ENCODE peak calls at places on chromosomes 12 and 14, in seven cellular contexts. Y is progenitor cell of endocrine pancreas, J is A549, M is GM06990, F is fibroblast of the aortic adventitia, G is mesothelial cell of epicardium, N is chondrocyte. K is an unnamed sample.

GRCh38 chr12:39852346-39852745 is 232.7 kb upstream of the ABCD2 start:
- DNase-seq in Y (no peak), M (no peak), F (no peak), N (no peak), G (no peak), J (no peak), K (no peak)

GRCh38 chr14:61380984-61381383 is 59.6 kb downstream of the PRKCH start:
- DNase-seq in M (no peak), F (no peak), Y (no peak), G (no peak), N (no peak), J (no peak), K (no peak)

GRCh38 chr12:54417712-54418440 is 1.2 kb downstream of the ITGA5 start:
- DNase-seq in G (no peak), Y (no peak), J (no peak), M (no peak), F (no peak), N (no peak), K (peak)

GRCh38 chr14:93749081-93749430 is 39.2 kb downstream of the PRIMA1 start:
- DNase-seq in F (no peak), Y (no peak), J (no peak), M (no peak), G (no peak), N (no peak), K (no peak)

GRCh38 chr12:7723926-7724325 is 12.7 kb downstream of the DPPA3 start:
- DNase-seq in F (no peak), Y (no peak), N (peak), G (no peak), M (no peak), J (no peak), K (no peak)

GRCh38 chr12:43835656-43836454 is at the start of gene TMEM117:
- DNase-seq in Y (peak), J (peak), N (peak), G (peak), F (peak), M (peak), K (peak)

GRCh38 chr12:15268927-15269552 is 47.8 kb upstream of the RERG start:
- DNase-seq in G (no peak), Y (peak), M (peak), F (peak), N (no peak), J (peak), K (peak)

GRCh38 chr12:105822131-105823103 is 316.3 kb downstream of the NUAK1 start:
- DNase-seq in M (no peak), J (no peak), G (no peak), N (no peak), Y (no peak), F (no peak), K (no peak)

GRCh38 chr14:68951051-68951797 is 27.9 kb downstream of the ACTN1 start:
- DNase-seq in Y (no peak), M (no peak), G (no peak), J (peak), F (peak), N (peak), K (no peak)

GRCh38 chr12:81170072-81170471 is 92.2 kb downstream of the ACSS3 start:
- DNase-seq in N (no peak), Y (no peak), J (no peak), G (no peak), M (no peak), F (peak), K (no peak)

GRCh38 chr12:3543826-3544225 is 52.8 kb downstream of the PRMT8 start:
- DNase-seq in J (no peak), Y (no peak), N (no peak), G (no peak), M (no peak), F (no peak), K (no peak)

GRCh38 chr14:68246074-68246980 is 426.7 kb downstream of the RAD51B start:
- DNase-seq in J (no peak), M (no peak), Y (no peak), F (peak), G (no peak), N (no peak), K (no peak)

GRCh38 chr12:132708150-132708549 is 2.5 kb upstream of the PGAM5 start:
- DNase-seq in G (no peak), Y (no peak), J (no peak), M (no peak), F (no peak), N (no peak), K (no peak)

GRCh38 chr12:65663648-65664047 is 160.6 kb upstream of the HMGA2 start:
- DNase-seq in F (no peak), N (no peak), M (no peak), Y (no peak), J (no peak), G (no peak), K (no peak)

GRCh38 chr12:113114447-113115178 is 20.9 kb downstream of the RASAL1 start:
- DNase-seq in J (no peak), N (no peak), Y (no peak), M (no peak), G (no peak), F (no peak), K (no peak)

GRCh38 chr14:85466678-85467077 is 63.3 kb upstream of the FLRT2 start:
- DNase-seq in M (no peak), J (no peak), N (no peak), F (peak), G (no peak), Y (no peak), K (no peak)

GRCh38 chr14:54438703-54439102 is 2.5 kb downstream of the CNIH1 start:
- DNase-seq in M (no peak), N (no peak), G (no peak), J (no peak), F (no peak), Y (no peak), K (no peak)

GRCh38 chr12:101594700-101595099 is at the start of gene MYBPC1:
- DNase-seq in M (no peak), G (no peak), N (no peak), Y (no peak), F (no peak), J (peak), K (no peak)

GRCh38 chr14:101888182-101888581 is 76.2 kb upstream of the DYNC1H1 start:
- DNase-seq in M (no peak), Y (no peak), G (no peak), N (no peak), J (no peak), F (no peak), K (no peak)

GRCh38 chr12:105469182-105469581 is 138.7 kb downstream of the C12orf75 start:
- DNase-seq in F (no peak), M (no peak), N (no peak), G (no peak), Y (no peak), J (no peak), K (no peak)

GRCh38 chr14:89330236-89331002 is 86.6 kb downstream of the FOXN3 start:
- DNase-seq in Y (no peak), J (no peak), N (no peak), G (no peak), F (peak), M (no peak), K (no peak)

GRCh38 chr14:51395361-51395849 is 155.4 kb downstream of the TMX1 start:
- DNase-seq in M (no peak), Y (no peak), N (no peak), F (peak), G (no peak), J (no peak), K (peak)

GRCh38 chr14:24262821-24263733 is at the start of gene TGM1:
- DNase-seq in N (peak), Y (no peak), J (no peak), G (no peak), F (no peak), M (no peak), K (no peak)

GRCh38 chr14:95507701-95508103 is 8.7 kb downstream of the SYNE3 start:
- DNase-seq in F (peak), Y (no peak), J (no peak), N (no peak), M (no peak), G (no peak), K (no peak)

GRCh38 chr12:51534216-51534615 is 56.8 kb upstream of the SCN8A start:
- DNase-seq in G (no peak), J (no peak), N (no peak), F (no peak), Y (no peak), M (no peak), K (no peak)

GRCh38 chr14:63616015-63616414 is 25.7 kb downstream of the WDR89 start:
- DNase-seq in N (no peak), G (no peak), F (peak), Y (no peak), J (no peak), M (no peak), K (no peak)

GRCh38 chr14:25150401-25150800 is 100.5 kb upstream of the STXBP6 start:
- DNase-seq in G (no peak), N (no peak), F (peak), J (no peak), M (no peak), Y (no peak), K (no peak)

GRCh38 chr14:91246051-91246852 is 1.7 kb upstream of the GPR68 start:
- DNase-seq in J (no peak), F (no peak), G (no peak), M (no peak), N (no peak), Y (no peak), K (no peak)

GRCh38 chr12:109131522-109132050 is 15.2 kb downstream of the ACACB start:
- DNase-seq in F (no peak), G (no peak), N (no peak), J (no peak), M (no peak), Y (no peak), K (no peak)

GRCh38 chr12:75558262-75558661 is 46.9 kb upstream of the KRR1 start:
- DNase-seq in M (no peak), G (no peak), Y (no peak), J (no peak), F (no peak), N (no peak), K (no peak)

GRCh38 chr14:76775695-76776305 is 14.5 kb downstream of the VASH1 start:
- DNase-seq in N (peak), F (no peak), J (no peak), G (no peak), Y (no peak), M (no peak), K (no peak)

GRCh38 chr14:65211341-65211987 is 109.1 kb upstream of the MAX start:
- DNase-seq in F (peak), G (no peak), N (no peak), J (no peak), Y (no peak), M (no peak), K (no peak)

GRCh38 chr12:20800160-20800559 is 10.3 kb upstream of the SLCO1B3 start:
- DNase-seq in M (no peak), N (no peak), J (no peak), G (no peak), Y (no peak), F (no peak), K (no peak)

GRCh38 chr14:105419305-105420091 is at the start of gene MTA1:
- DNase-seq in F (no peak), G (no peak), N (no peak), Y (no peak), J (no peak), M (peak), K (no peak)

GRCh38 chr14:34874386-34875030 is 652 bp downstream of the BAZ1A start:
- DNase-seq in N (no peak), M (peak), J (peak), G (peak), F (peak), Y (peak), K (peak)

GRCh38 chr14:62914025-62914424 is 131.2 kb downstream of the KCNH5 start:
- DNase-seq in Y (no peak), N (no peak), G (no peak), J (no peak), M (no peak), F (peak), K (no peak)

GRCh38 chr12:6635856-6636521 is at the start of gene LPAR5:
- DNase-seq in F (peak), G (no peak), J (peak), N (no peak), Y (no peak), M (peak), K (no peak)

GRCh38 chr14:37890095-37890494 is 294.7 kb downstream of the TTC6 start:
- DNase-seq in Y (no peak), F (no peak), N (no peak), M (no peak), G (no peak), J (no peak), K (no peak)

GRCh38 chr12:2359725-2360629 is 307.2 kb downstream of the CACNA1C start:
- DNase-seq in M (no peak), J (no peak), F (no peak), Y (no peak), G (no peak), N (no peak), K (no peak)

GRCh38 chr12:2360630-2361170 is 307.9 kb downstream of the CACNA1C start:
- DNase-seq in M (no peak), J (peak), N (no peak), Y (no peak), G (no peak), F (no peak), K (no peak)

GRCh38 chr12:2355604-2356003 is 302.8 kb downstream of the CACNA1C start:
- DNase-seq in N (no peak), Y (no peak), J (no peak), G (no peak), M (no peak), F (no peak), K (no peak)

GRCh38 chr12:2356601-2357125 is 303.9 kb downstream of the CACNA1C start:
- DNase-seq in M (no peak), N (no peak), J (no peak), F (no peak), G (no peak), Y (no peak), K (no peak)

GRCh38 chr12:2358986-2359658 is 306.3 kb downstream of the CACNA1C start:
- DNase-seq in N (no peak), G (no peak), M (no peak), Y (no peak), J (no peak), F (peak), K (no peak)
- TF ChIP-seq CTCF in N (peak), G (no peak), M (no peak), Y (no peak), J (no peak), F (no peak), K (no peak)

GRCh38 chr12:100266802-100267602 is at the start of the genes DEPDC4 and SCYL2:
- DNase-seq in Y (peak), M (peak), G (peak), J (peak), N (peak), F (peak), K (peak)
- TF ChIP-seq CTCF in Y (no peak), M (no peak), G (no peak), J (no peak), N (no peak), F (peak), K (no peak)

DNA sequence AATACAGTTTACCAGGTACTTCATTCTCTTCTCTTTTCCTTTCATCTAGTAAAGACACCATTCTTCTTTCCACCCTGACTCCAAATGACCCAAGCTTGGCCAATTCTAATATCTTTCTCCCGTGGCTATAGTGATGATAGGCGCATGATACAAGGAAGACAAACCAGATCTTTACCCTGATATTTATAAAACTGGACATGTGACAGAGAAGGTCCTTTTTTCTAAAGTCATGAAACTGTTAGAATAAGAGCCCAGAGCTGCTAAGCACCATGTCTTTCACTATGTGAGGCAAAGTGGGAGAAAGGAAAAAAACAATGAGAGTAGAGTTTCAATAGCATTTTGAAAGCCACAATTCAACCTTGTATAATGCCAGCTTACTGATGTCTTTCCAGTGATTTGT is 212.5 kb downstream of the RASSF9 start:
- DNase-seq in N (no peak), M (no peak), Y (no peak), F (no peak), J (no peak), G (no peak), K (no peak)
- TF ChIP-seq CTCF in N (no peak), M (no peak), Y (no peak), F (no peak), J (no peak), G (no peak), K (no peak)

GRCh38 chr14:21796912-21797311 is 123.3 kb upstream of the OR4E1 start:
- DNase-seq in M (no peak), N (no peak), F (no peak), G (no peak), J (no peak), Y (no peak), K (peak)
- TF ChIP-seq CTCF in M (no peak), N (no peak), F (no peak), G (no peak), J (no peak), Y (no peak), K (no peak)

GRCh38 chr14:99191663-99192621 is 80.1 kb downstream of the BCL11B start:
- DNase-seq in F (peak), M (no peak), Y (no peak), J (no peak), N (peak), G (no peak), K (no peak)

GRCh38 chr14:99192823-99193222 is 79.2 kb downstream of the BCL11B start:
- DNase-seq in N (peak), Y (no peak), G (no peak), F (no peak), J (no peak), M (no peak), K (no peak)

GRCh38 chr14:99188721-99189120 is 83.3 kb downstream of the BCL11B start:
- DNase-seq in Y (no peak), M (no peak), N (peak), J (no peak), G (no peak), F (no peak), K (peak)

GRCh38 chr14:99189201-99189801 is 82.7 kb downstream of the BCL11B start:
- DNase-seq in M (no peak), Y (no peak), N (peak), G (no peak), F (no peak), J (no peak), K (no peak)

GRCh38 chr14:99190696-99191662 is 81.0 kb downstream of the BCL11B start:
- DNase-seq in N (no peak), G (no peak), Y (no peak), F (no peak), J (no peak), M (no peak), K (no peak)
- TF ChIP-seq CTCF in N (peak), G (no peak), Y (no peak), F (no peak), J (no peak), M (no peak), K (no peak)

GRCh38 chr14:59200214-59200613 is 11.7 kb downstream of the DAAM1 start:
- DNase-seq in Y (no peak), G (no peak), M (no peak), F (no peak), N (no peak), J (no peak), K (no peak)

GRCh38 chr14:59199614-59200013 is 11.1 kb downstream of the DAAM1 start:
- DNase-seq in G (no peak), N (no peak), F (no peak), M (no peak), J (no peak), Y (no peak), K (no peak)

GRCh38 chr14:59202031-59202430 is 13.6 kb downstream of the DAAM1 start:
- DNase-seq in J (no peak), M (no peak), N (no peak), F (no peak), G (no peak), Y (no peak), K (no peak)

GRCh38 chr14:59197695-59198262 is 9.3 kb downstream of the DAAM1 start:
- DNase-seq in N (no peak), J (no peak), Y (no peak), M (no peak), F (no peak), G (no peak), K (no peak)

GRCh38 chr14:59199205-59199604 is 10.7 kb downstream of the DAAM1 start:
- DNase-seq in F (no peak), J (no peak), Y (no peak), M (no peak), N (no peak), G (no peak), K (no peak)
- TF ChIP-seq CTCF in F (no peak), J (no peak), Y (peak), M (peak), N (peak), G (no peak), K (no peak)

DNA sequence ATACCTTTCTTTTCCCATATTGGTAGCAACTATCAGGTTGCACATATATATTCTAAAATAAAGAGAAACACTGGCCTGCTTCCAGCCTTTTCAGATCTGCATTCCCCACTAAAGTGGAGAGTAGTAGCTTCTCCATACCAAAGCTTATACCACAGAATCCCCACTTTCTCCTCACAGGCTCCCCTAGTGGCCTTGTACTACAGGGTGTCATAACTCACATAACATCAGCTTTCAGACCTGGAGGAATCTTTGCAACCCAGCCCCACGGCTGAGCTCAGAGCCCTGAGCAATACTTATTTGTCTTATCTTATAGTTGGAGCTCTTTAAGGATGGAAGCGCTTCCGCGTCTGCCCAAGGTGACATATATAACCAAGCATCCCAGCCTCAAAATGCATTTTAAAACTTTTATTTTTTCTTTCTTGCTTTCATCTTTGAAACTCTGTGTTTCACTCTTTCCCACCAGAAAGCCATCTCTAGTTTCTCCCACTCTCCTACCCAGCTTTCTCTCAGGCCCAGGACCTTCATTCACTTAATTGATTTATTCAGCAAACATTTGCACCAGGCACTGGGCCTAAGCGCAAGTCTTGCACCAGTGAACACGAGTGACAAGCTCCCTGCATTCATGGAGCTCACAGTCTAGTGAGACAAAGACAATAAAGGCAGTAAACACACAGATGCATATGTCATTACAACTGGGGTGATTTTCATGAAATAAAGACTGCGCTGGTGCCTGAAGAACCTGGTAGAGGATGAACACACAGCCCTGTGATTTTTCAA is 254.7 kb downstream of the IPO8 start:
- DNase-seq in G (no peak), N (no peak), Y (no peak), F (peak), J (peak), M (no peak), K (peak)
- TF ChIP-seq CTCF in G (no peak), N (peak), Y (peak), F (peak), J (no peak), M (peak), K (peak)

GRCh38 chr12:5184159-5184558 is 140.5 kb downstream of the KCNA5 start:
- DNase-seq in F (no peak), G (no peak), N (no peak), Y (no peak), M (no peak), J (no peak), K (no peak)
- TF ChIP-seq CTCF in F (no peak), G (no peak), N (no peak), Y (no peak), M (no peak), J (no peak), K (no peak)

GRCh38 chr12:1930816-1931597 is 12.6 kb upstream of the CACNA2D4 start:
- DNase-seq in F (no peak), Y (no peak), N (no peak), J (no peak), M (no peak), G (no peak), K (no peak)
- TF ChIP-seq CTCF in F (no peak), Y (no peak), N (no peak), J (no peak), M (no peak), G (no peak), K (no peak)

GRCh38 chr12:13000935-13001724 is 1.1 kb upstream of the HEBP1 start:
- DNase-seq in F (peak), M (peak), G (peak), J (peak), N (no peak), Y (peak), K (peak)
- TF ChIP-seq CTCF in F (peak), M (peak), G (no peak), J (peak), N (peak), Y (peak), K (no peak)

K was measured in endothelial cell.